ENCODE peak calls at places on chromosome 5, in eight cellular contexts. O is NCI-H774; A is GF-D8; S is NCI-H1694 treated with DMSO at 0.1 percent for 48 hours; J is CD8-positive, alpha-beta memory T cell; D is AG08395; B is RPMI8226; X is WTC11. H is an unnamed sample.

GRCh38 chr5:36638056-36638455 is 31.6 kb downstream of the SLC1A3 start:
- DNase-seq in O (no peak), A (no peak), S (no peak), J (no peak), D (no peak), B (no peak), X (no peak), H (no peak)

GRCh38 chr5:121870489-121870888 is 18.8 kb downstream of the FTMT start:
- DNase-seq in O (no peak), A (no peak), S (no peak), J (no peak), D (no peak), B (no peak), X (no peak), H (no peak)

GRCh38 chr5:52915176-52915875 is 73.8 kb upstream of the ITGA2 start:
- DNase-seq in O (no peak), A (no peak), S (peak), J (peak), D (peak), B (peak), X (peak), H (peak)

GRCh38 chr5:170254056-170254455 is 21.3 kb downstream of the C5orf58 start:
- DNase-seq in O (no peak), A (no peak), S (no peak), J (peak), D (no peak), B (no peak), X (no peak), H (no peak)

GRCh38 chr5:168931638-168932345 is 352.6 kb upstream of the PANK3 start:
- DNase-seq in O (no peak), A (no peak), S (no peak), J (no peak), D (peak), B (no peak), X (no peak), H (no peak)

GRCh38 chr5:163318707-163319106 is 118.7 kb upstream of the CCNG1 start:
- DNase-seq in O (no peak), A (no peak), S (no peak), J (no peak), D (no peak), B (no peak), X (no peak), H (no peak)

GRCh38 chr5:123511290-123511647 is 708 bp upstream of the CSNK1G3 start:
- DNase-seq in O (no peak), A (no peak), S (no peak), J (no peak), D (peak), B (no peak), X (no peak), H (no peak)

GRCh38 chr5:82352146-82352791 is 74.1 kb upstream of the RPS23 start:
- DNase-seq in O (no peak), A (no peak), S (no peak), J (no peak), D (no peak), B (no peak), X (no peak), H (peak)

GRCh38 chr5:81370912-81371311 is 23.0 kb downstream of the ACOT12 start:
- DNase-seq in O (no peak), A (no peak), S (no peak), J (no peak), D (no peak), B (no peak), X (no peak), H (no peak)

GRCh38 chr5:6728011-6728794 is 15.0 kb downstream of the TENT4A start:
- DNase-seq in O (no peak), A (no peak), S (peak), J (no peak), D (no peak), B (no peak), X (no peak), H (no peak)

GRCh38 chr5:59293700-59294099 is 599.8 kb downstream of the PDE4D start:
- DNase-seq in O (no peak), A (no peak), S (no peak), J (no peak), D (no peak), B (no peak), X (no peak), H (no peak)

GRCh38 chr5:8478308-8478707 is 609.4 kb downstream of the MTRR start:
- DNase-seq in O (no peak), A (peak), S (no peak), J (no peak), D (no peak), B (no peak), X (no peak), H (no peak)

GRCh38 chr5:38707352-38708324 is 138.2 kb upstream of the OSMR start:
- DNase-seq in O (no peak), A (no peak), S (no peak), J (no peak), D (no peak), B (no peak), X (no peak), H (no peak)

GRCh38 chr5:93573627-93573974 is 7.4 kb downstream of the NR2F1-AS1 start:
- DNase-seq in O (no peak), A (no peak), S (no peak), J (no peak), D (no peak), B (no peak), X (no peak), H (no peak)

GRCh38 chr5:176529824-176530195 is 7.4 kb downstream of the RNF44 start:
- DNase-seq in O (no peak), A (peak), S (no peak), J (peak), D (no peak), B (no peak), X (no peak), H (no peak)

GRCh38 chr5:169716287-169716686 is 79.2 kb downstream of the DOCK2 start:
- DNase-seq in O (no peak), A (no peak), S (no peak), J (no peak), D (peak), B (no peak), X (no peak), H (no peak)

GRCh38 chr5:80246995-80247729 is 8.7 kb downstream of the SERINC5 start:
- DNase-seq in O (peak), A (no peak), S (no peak), J (no peak), D (peak), B (peak), X (no peak), H (peak)

GRCh38 chr5:56110646-56111403 is 116.1 kb upstream of the IL6ST start:
- DNase-seq in O (no peak), A (no peak), S (no peak), J (no peak), D (peak), B (no peak), X (no peak), H (no peak)

GRCh38 chr5:42889311-42889933 is 77.7 kb upstream of the SELENOP start:
- DNase-seq in O (peak), A (peak), S (peak), J (peak), D (peak), B (peak), X (peak), H (peak)

GRCh38 chr5:96537386-96537785 is 104.3 kb upstream of the PCSK1 start:
- DNase-seq in O (no peak), A (no peak), S (no peak), J (no peak), D (peak), B (no peak), X (no peak), H (no peak)

GRCh38 chr5:56591081-56591480 is 224.3 kb upstream of the MAP3K1 start:
- DNase-seq in O (no peak), A (no peak), S (no peak), J (no peak), D (no peak), B (no peak), X (no peak), H (no peak)

GRCh38 chr5:34582364-34582763 is 73.8 kb upstream of the RAI14 start:
- DNase-seq in O (no peak), A (no peak), S (no peak), J (no peak), D (no peak), B (no peak), X (no peak), H (no peak)

GRCh38 chr5:144011348-144011861 is 159.1 kb downstream of the YIPF5 start:
- DNase-seq in O (no peak), A (no peak), S (no peak), J (no peak), D (no peak), B (no peak), X (no peak), H (no peak)

GRCh38 chr5:60101561-60101960 is 208.0 kb upstream of the PDE4D start:
- DNase-seq in O (no peak), A (no peak), S (no peak), J (no peak), D (no peak), B (no peak), X (no peak), H (no peak)

GRCh38 chr5:58925627-58926545 is 343.0 kb downstream of the RAB3C start:
- DNase-seq in O (no peak), A (no peak), S (no peak), J (no peak), D (no peak), B (no peak), X (no peak), H (peak)

GRCh38 chr5:84688566-84688965 is 303.9 kb upstream of the EDIL3 start:
- DNase-seq in O (no peak), A (no peak), S (peak), J (no peak), D (peak), B (no peak), X (no peak), H (peak)

GRCh38 chr5:35342664-35343063 is 112.4 kb upstream of the PRLR start:
- DNase-seq in O (no peak), A (no peak), S (no peak), J (no peak), D (peak), B (no peak), X (no peak), H (peak)

H was measured in MG63.